ENCODE peak calls at places on chromosomes 3 and 15, in nine cellular contexts. T, D, F, Y, S, U, L, O and G are unnamed samples.
A peak's percentile ranks its signal among the peaks of the same experiment; 100 is the strongest.

GRCh38 chr3:48694610-48695051 is 8.9 kb upstream of the NCKIPSD start:
- DNase-seq in T (peak; percentile 81), D (no peak), F (no peak), Y (peak; percentile 76), S (no peak), U (peak; percentile 65), L (no peak), O (no peak), G (peak; percentile 66)

GRCh38 chr3:23075478-23075877 is 127.6 kb upstream of the UBE2E2 start:
- DNase-seq in T (no peak), D (no peak), F (no peak), Y (no peak), S (no peak), U (no peak), L (no peak), O (no peak), G (peak; percentile 23)

GRCh38 chr3:88912294-88913014 is 195.0 kb upstream of the EPHA3 start:
- DNase-seq in T (no peak), D (no peak), F (peak; percentile 81), Y (no peak), S (no peak), U (no peak), L (peak; percentile 24), O (no peak), G (no peak)

GRCh38 chr3:39432342-39432741 is 25.8 kb downstream of the RPSA start:
- DNase-seq in T (no peak), D (no peak), F (no peak), Y (no peak), S (no peak), U (no peak), L (no peak), O (no peak), G (no peak)

GRCh38 chr3:143484851-143485512 is 363.3 kb downstream of the SLC9A9 start:
- DNase-seq in T (no peak), D (no peak), F (no peak), Y (no peak), S (no peak), U (no peak), L (no peak), O (no peak), G (no peak)

GRCh38 chr15:68271854-68272471 is 5.6 kb upstream of the FEM1B start:
- DNase-seq in T (peak; percentile 74), D (no peak), F (no peak), Y (peak; percentile 96), S (no peak), U (peak; percentile 57), L (no peak), O (no peak), G (peak; percentile 62)

GRCh38 chr15:56472278-56472677 is 7.3 kb upstream of the MNS1 start:
- DNase-seq in T (no peak), D (no peak), F (no peak), Y (no peak), S (no peak), U (no peak), L (no peak), O (no peak), G (no peak)

GRCh38 chr3:174275336-174275735 is 583.8 kb upstream of the NAALADL2 start:
- DNase-seq in T (no peak), D (no peak), F (no peak), Y (no peak), S (no peak), U (no peak), L (no peak), O (no peak), G (no peak)

GRCh38 chr15:98751767-98752166 is 103.4 kb downstream of the IGF1R start:
- DNase-seq in T (no peak), D (no peak), F (no peak), Y (no peak), S (no peak), U (no peak), L (no peak), O (no peak), G (no peak)

GRCh38 chr15:91716536-91716935 is 137.0 kb upstream of the SLCO3A1 start:
- DNase-seq in T (no peak), D (no peak), F (no peak), Y (no peak), S (no peak), U (no peak), L (no peak), O (no peak), G (no peak)